ENCODE peak calls at places on chromosome 3, in six cellular contexts. One of them, this sample, is unnamed.

GRCh38 chr3:71447803-71448202 is 135.7 kb downstream of the FOXP1 start:
- DNase-seq in GM12878: no peak
- DNase-seq in GM23338: no peak
- DNase-seq in H1: no peak
- DNase-seq in HepG2: no peak
- DNase-seq in K562: no peak
- DNase-seq in this sample: no peak

GRCh38 chr3:10553586-10554235 is 48.3 kb upstream of the ATP2B2 start:
- DNase-seq in GM12878: no peak
- DNase-seq in GM23338: peak
- DNase-seq in H1: peak
- DNase-seq in HepG2: no peak
- DNase-seq in K562: no peak
- DNase-seq in this sample: peak

GRCh38 chr3:143608966-143609365 is 239.3 kb downstream of the SLC9A9 start:
- DNase-seq in GM12878: no peak
- DNase-seq in GM23338: no peak
- DNase-seq in H1: no peak
- DNase-seq in HepG2: no peak
- DNase-seq in K562: no peak
- DNase-seq in this sample: no peak

GRCh38 chr3:30473374-30474051 is 132.9 kb upstream of the TGFBR2 start:
- DNase-seq in GM12878: no peak
- DNase-seq in GM23338: no peak
- DNase-seq in H1: no peak
- DNase-seq in HepG2: no peak
- DNase-seq in K562: no peak
- DNase-seq in this sample: no peak

GRCh38 chr3:65436580-65436979 is 602.1 kb downstream of the MAGI1 start:
- DNase-seq in GM12878: no peak
- DNase-seq in GM23338: peak
- DNase-seq in H1: no peak
- DNase-seq in HepG2: peak
- DNase-seq in K562: no peak
- DNase-seq in this sample: peak

GRCh38 chr3:183710231-183710630 is 12.6 kb downstream of the YEATS2 start:
- DNase-seq in GM12878: no peak
- DNase-seq in GM23338: no peak
- DNase-seq in H1: no peak
- DNase-seq in HepG2: no peak
- DNase-seq in K562: no peak
- DNase-seq in this sample: no peak

GRCh38 chr3:78804251-78805037 is 963.4 kb downstream of the ROBO1 start:
- DNase-seq in GM12878: no peak
- DNase-seq in GM23338: no peak
- DNase-seq in H1: no peak
- DNase-seq in HepG2: no peak
- DNase-seq in K562: no peak
- DNase-seq in this sample: no peak

GRCh38 chr3:53740946-53741345 is 105.3 kb downstream of the CHDH start:
- DNase-seq in GM12878: no peak
- DNase-seq in GM23338: no peak
- DNase-seq in H1: no peak
- DNase-seq in HepG2: no peak
- DNase-seq in K562: no peak
- DNase-seq in this sample: no peak

GRCh38 chr3:123489400-123490004 is 40.6 kb upstream of the ADCY5 start:
- DNase-seq in GM12878: no peak
- DNase-seq in GM23338: peak
- DNase-seq in H1: peak
- DNase-seq in HepG2: peak
- DNase-seq in K562: peak
- DNase-seq in this sample: peak

GRCh38 chr3:179853176-179853575 is 183.6 kb downstream of the PEX5L start:
- DNase-seq in GM12878: no peak
- DNase-seq in GM23338: no peak
- DNase-seq in H1: no peak
- DNase-seq in HepG2: no peak
- DNase-seq in K562: no peak
- DNase-seq in this sample: no peak

GRCh38 chr3:105827101-105827634 is 41.6 kb downstream of the CBLB start:
- DNase-seq in GM12878: peak
- DNase-seq in GM23338: no peak
- DNase-seq in H1: no peak
- DNase-seq in HepG2: no peak
- DNase-seq in K562: no peak
- DNase-seq in this sample: no peak

GRCh38 chr3:82467051-82467450 is 705.6 kb upstream of the GBE1 start:
- DNase-seq in GM12878: no peak
- DNase-seq in GM23338: no peak
- DNase-seq in H1: no peak
- DNase-seq in HepG2: no peak
- DNase-seq in K562: no peak
- DNase-seq in this sample: no peak

GRCh38 chr3:121998588-121999473 is 23.2 kb downstream of the ILDR1 start:
- DNase-seq in GM12878: no peak
- DNase-seq in GM23338: no peak
- DNase-seq in H1: no peak
- DNase-seq in HepG2: no peak
- DNase-seq in K562: no peak
- DNase-seq in this sample: no peak

GRCh38 chr3:64008952-64009351 is 14.3 kb downstream of the PSMD6 start:
- DNase-seq in GM12878: no peak
- DNase-seq in GM23338: no peak
- DNase-seq in H1: no peak
- DNase-seq in HepG2: no peak
- DNase-seq in K562: no peak
- DNase-seq in this sample: no peak

GRCh38 chr3:167754049-167754448 is 18.5 kb downstream of the SERPINI1 start:
- DNase-seq in GM12878: no peak
- DNase-seq in GM23338: no peak
- DNase-seq in H1: no peak
- DNase-seq in HepG2: no peak
- DNase-seq in K562: no peak
- DNase-seq in this sample: no peak

GRCh38 chr3:39412668-39413260 is 6.2 kb downstream of the RPSA start:
- DNase-seq in GM12878: no peak
- DNase-seq in GM23338: no peak
- DNase-seq in H1: no peak
- DNase-seq in HepG2: no peak
- DNase-seq in K562: no peak
- DNase-seq in this sample: no peak

GRCh38 chr3:41299036-41299435 is 99.7 kb downstream of the CTNNB1 start:
- DNase-seq in GM12878: no peak
- DNase-seq in GM23338: no peak
- DNase-seq in H1: no peak
- DNase-seq in HepG2: no peak
- DNase-seq in K562: no peak
- DNase-seq in this sample: no peak

GRCh38 chr3:55488398-55489055 is 1.4 kb upstream of the WNT5A start:
- DNase-seq in GM12878: peak
- DNase-seq in GM23338: peak
- DNase-seq in H1: no peak
- DNase-seq in HepG2: no peak
- DNase-seq in K562: peak
- DNase-seq in this sample: peak

GRCh38 chr3:110077093-110077492 is 739.7 kb upstream of the DPPA4 start:
- DNase-seq in GM12878: peak
- DNase-seq in GM23338: no peak
- DNase-seq in H1: no peak
- DNase-seq in HepG2: no peak
- DNase-seq in K562: no peak
- DNase-seq in this sample: no peak

GRCh38 chr3:194606163-194606562 is 27.1 kb downstream of the TMEM44 start:
- DNase-seq in GM12878: no peak
- DNase-seq in GM23338: no peak
- DNase-seq in H1: no peak
- DNase-seq in HepG2: no peak
- DNase-seq in K562: no peak
- DNase-seq in this sample: no peak

GRCh38 chr3:7190094-7190493 is 329.2 kb downstream of the GRM7 start:
- DNase-seq in GM12878: no peak
- DNase-seq in GM23338: no peak
- DNase-seq in H1: no peak
- DNase-seq in HepG2: no peak
- DNase-seq in K562: no peak
- DNase-seq in this sample: no peak

GRCh38 chr3:64741344-64741743 is 53.5 kb upstream of the ADAMTS9 start:
- DNase-seq in GM12878: no peak
- DNase-seq in GM23338: no peak
- DNase-seq in H1: no peak
- DNase-seq in HepG2: no peak
- DNase-seq in K562: no peak
- DNase-seq in this sample: no peak

GRCh38 chr3:43165786-43166185 is 59.9 kb upstream of the POMGNT2 start:
- DNase-seq in GM12878: no peak
- DNase-seq in GM23338: no peak
- DNase-seq in H1: no peak
- DNase-seq in HepG2: no peak
- DNase-seq in K562: no peak
- DNase-seq in this sample: no peak

GRCh38 chr3:122635789-122636188 is 44.9 kb upstream of the PARP14 start:
- DNase-seq in GM12878: no peak
- DNase-seq in GM23338: no peak
- DNase-seq in H1: no peak
- DNase-seq in HepG2: no peak
- DNase-seq in K562: no peak
- DNase-seq in this sample: no peak

GRCh38 chr3:85939026-85939616 is 980.3 kb downstream of the CADM2 start:
- DNase-seq in GM12878: no peak
- DNase-seq in GM23338: no peak
- DNase-seq in H1: no peak
- DNase-seq in HepG2: no peak
- DNase-seq in K562: no peak
- DNase-seq in this sample: no peak

GRCh38 chr3:27666708-27667107 is 55.4 kb downstream of the EOMES start:
- DNase-seq in GM12878: no peak
- DNase-seq in GM23338: peak
- DNase-seq in H1: peak
- DNase-seq in HepG2: no peak
- DNase-seq in K562: no peak
- DNase-seq in this sample: peak

GRCh38 chr3:49217688-49218470 is 46.5 kb downstream of the KLHDC8B start:
- DNase-seq in GM12878: no peak
- DNase-seq in GM23338: no peak
- DNase-seq in H1: no peak
- DNase-seq in HepG2: no peak
- DNase-seq in K562: no peak
- DNase-seq in this sample: no peak

GRCh38 chr3:12503126-12503952 is 19.1 kb downstream of the TSEN2 start:
- DNase-seq in GM12878: no peak
- DNase-seq in GM23338: no peak
- DNase-seq in H1: no peak
- DNase-seq in HepG2: no peak
- DNase-seq in K562: no peak
- DNase-seq in this sample: no peak

GRCh38 chr3:12509466-12509865 is 25.2 kb downstream of the TSEN2 start:
- DNase-seq in GM12878: no peak
- DNase-seq in GM23338: no peak
- DNase-seq in H1: no peak
- DNase-seq in HepG2: no peak
- DNase-seq in K562: no peak
- DNase-seq in this sample: no peak

GRCh38 chr3:12506201-12506600 is 21.9 kb downstream of the TSEN2 start:
- DNase-seq in GM12878: no peak
- DNase-seq in GM23338: no peak
- DNase-seq in H1: no peak
- DNase-seq in HepG2: no peak
- DNase-seq in K562: no peak
- DNase-seq in this sample: no peak

GRCh38 chr3:12508316-12508715 is 24.0 kb downstream of the TSEN2 start:
- DNase-seq in GM12878: no peak
- DNase-seq in GM23338: no peak
- DNase-seq in H1: no peak
- DNase-seq in HepG2: no peak
- DNase-seq in K562: no peak
- DNase-seq in this sample: no peak

GRCh38 chr3:12507871-12508281 is 23.6 kb downstream of the TSEN2 start:
- DNase-seq in GM12878: no peak
- DNase-seq in GM23338: no peak
- DNase-seq in H1: no peak
- DNase-seq in HepG2: no peak
- DNase-seq in K562: no peak
- DNase-seq in this sample: no peak
- TF ChIP-seq CREB1 in GM12878: no peak
- TF ChIP-seq CREB1 in GM23338: no peak
- TF ChIP-seq CREB1 in H1: no peak
- TF ChIP-seq CREB1 in HepG2: no peak
- TF ChIP-seq CREB1 in K562: no peak
- TF ChIP-seq CREB1 in this sample: no peak

GRCh38 chr3:187450791-187451190 is 82.6 kb downstream of the RTP4 start:
- DNase-seq in GM12878: no peak
- DNase-seq in GM23338: no peak
- DNase-seq in H1: no peak
- DNase-seq in HepG2: no peak
- DNase-seq in K562: no peak
- DNase-seq in this sample: no peak
- TF ChIP-seq CREB1 in GM12878: no peak
- TF ChIP-seq CREB1 in GM23338: no peak
- TF ChIP-seq CREB1 in H1: no peak
- TF ChIP-seq CREB1 in HepG2: no peak
- TF ChIP-seq CREB1 in K562: no peak
- TF ChIP-seq CREB1 in this sample: no peak

GRCh38 chr3:9548991-9549390 is 4.6 kb downstream of the LHFPL4 start:
- DNase-seq in GM12878: no peak
- DNase-seq in GM23338: no peak
- DNase-seq in H1: no peak
- DNase-seq in HepG2: no peak
- DNase-seq in K562: no peak
- DNase-seq in this sample: no peak
- TF ChIP-seq CREB1 in GM12878: no peak
- TF ChIP-seq CREB1 in GM23338: no peak
- TF ChIP-seq CREB1 in H1: no peak
- TF ChIP-seq CREB1 in HepG2: no peak
- TF ChIP-seq CREB1 in K562: no peak
- TF ChIP-seq CREB1 in this sample: no peak

GRCh38 chr3:45937206-45938042 is 5.8 kb upstream of the CXCR6 start:
- DNase-seq in GM12878: no peak
- DNase-seq in GM23338: no peak
- DNase-seq in H1: no peak
- DNase-seq in HepG2: no peak
- DNase-seq in K562: no peak
- DNase-seq in this sample: no peak

GRCh38 chr3:45932112-45932511 is 11.2 kb upstream of the CXCR6 start:
- DNase-seq in GM12878: no peak
- DNase-seq in GM23338: no peak
- DNase-seq in H1: no peak
- DNase-seq in HepG2: no peak
- DNase-seq in K562: no peak
- DNase-seq in this sample: no peak

GRCh38 chr3:45931476-45931875 is 11.8 kb upstream of the CXCR6 start:
- DNase-seq in GM12878: no peak
- DNase-seq in GM23338: no peak
- DNase-seq in H1: no peak
- DNase-seq in HepG2: no peak
- DNase-seq in K562: no peak
- DNase-seq in this sample: no peak

GRCh38 chr3:45936261-45936660 is 7.0 kb upstream of the CXCR6 start:
- DNase-seq in GM12878: no peak
- DNase-seq in GM23338: no peak
- DNase-seq in H1: no peak
- DNase-seq in HepG2: no peak
- DNase-seq in K562: no peak
- DNase-seq in this sample: no peak

GRCh38 chr3:45933586-45933985 is 9.7 kb upstream of the CXCR6 start:
- DNase-seq in GM12878: no peak
- DNase-seq in GM23338: no peak
- DNase-seq in H1: no peak
- DNase-seq in HepG2: no peak
- DNase-seq in K562: no peak
- DNase-seq in this sample: no peak
- TF ChIP-seq CREB1 in GM12878: no peak
- TF ChIP-seq CREB1 in GM23338: no peak
- TF ChIP-seq CREB1 in H1: no peak
- TF ChIP-seq CREB1 in HepG2: no peak
- TF ChIP-seq CREB1 in K562: no peak
- TF ChIP-seq CREB1 in this sample: no peak